ENCODE peak calls at places on chromosomes 11 and 22, in ten cellular contexts. L is heart right ventricle, T is esophagus muscularis mucosa, Z is brain microvascular endothelial cell, C is breast epithelium, K is GM23338, J is OCI-LY7, R is IMR-90, U is hepatocyte, D is bronchial epithelial cell. A is an unnamed sample. For H3K36me3, the result is how much of the 10 kb centered on the place peaks cover.

GRCh38 chr11:85827768-85828639 is 17.1 kb upstream of the SYTL2 start:
- DNase-seq in Z (peak), R (peak), T (no peak), D (peak), K (no peak), J (no peak), U (peak), L (no peak), C (no peak), A (no peak)

GRCh38 chr22:29265929-29266328 is 1.9 kb downstream of the RHBDD3 start:
- DNase-seq in R (no peak), C (no peak), J (no peak), L (no peak), K (no peak), T (no peak), Z (no peak), U (no peak), D (no peak), A (no peak)

GRCh38 chr11:115489466-115489865 is 14.7 kb downstream of the CADM1 start:
- DNase-seq in Z (no peak), D (no peak), L (no peak), J (no peak), R (no peak), C (no peak), K (no peak), U (no peak), T (no peak), A (no peak)

GRCh38 chr11:44244649-44245308 is 65.2 kb downstream of the ALX4 start:
- DNase-seq in R (peak), J (no peak), K (no peak), T (no peak), U (no peak), Z (peak), C (no peak), L (no peak), D (no peak), A (no peak)

GRCh38 chr11:122690801-122691649 is 35.5 kb downstream of the UBASH3B start:
- DNase-seq in J (peak), T (no peak), R (peak), C (no peak), D (no peak), Z (no peak), U (no peak), K (peak), L (peak), A (no peak)

GRCh38 chr11:73029408-73029807 is 112.7 kb downstream of the FCHSD2 start:
- DNase-seq in R (no peak), D (no peak), U (no peak), T (no peak), J (no peak), L (no peak), K (peak), C (no peak), Z (no peak), A (no peak)

GRCh38 chr22:42300286-42301071 is 30.0 kb upstream of the TCF20 start:
- DNase-seq in T (no peak), D (peak), L (no peak), Z (no peak), C (no peak), U (peak), R (no peak), K (no peak), J (peak), A (peak)

GRCh38 chr11:34271727-34272126 is 86.1 kb downstream of the ABTB2 start:
- DNase-seq in Z (no peak), D (no peak), R (no peak), K (no peak), J (no peak), U (no peak), T (no peak), L (no peak), C (no peak), A (no peak)

GRCh38 chr11:57491371-57492061 is 24.0 kb downstream of the SLC43A1 start:
- DNase-seq in J (peak), C (no peak), R (no peak), U (no peak), D (no peak), Z (peak), K (peak), L (no peak), T (no peak), A (peak)

GRCh38 chr22:43923191-43923590 is 414 bp upstream of the PNPLA3 start:
- DNase-seq in T (no peak), K (no peak), U (no peak), J (no peak), C (no peak), D (no peak), L (no peak), Z (no peak), R (no peak), A (no peak)

GRCh38 chr11:105975128-105975527 is 46.9 kb downstream of the MSANTD4 start:
- DNase-seq in L (no peak), J (no peak), Z (no peak), D (peak), R (peak), T (no peak), K (no peak), U (no peak), C (no peak), A (no peak)

GRCh38 chr11:12761029-12761428 is 86.8 kb downstream of the TEAD1 start:
- DNase-seq in R (peak), T (no peak), C (no peak), D (peak), J (no peak), U (no peak), L (no peak), Z (peak), K (no peak), A (no peak)

GRCh38 chr11:134742228-134742612 is 330.2 kb upstream of the B3GAT1 start:
- DNase-seq in D (no peak), J (no peak), T (no peak), K (no peak), Z (peak), C (no peak), R (peak), U (no peak), L (no peak), A (no peak)

GRCh38 chr11:81301426-81301825 is 1432.2 kb downstream of the FAM181B start:
- DNase-seq in R (no peak), C (no peak), D (no peak), L (no peak), T (no peak), U (peak), K (no peak), Z (no peak), J (no peak), A (no peak)

GRCh38 chr11:3170756-3171670 is 5.9 kb upstream of the OSBPL5 start:
- DNase-seq in J (no peak), R (no peak), L (no peak), Z (no peak), D (no peak), U (no peak), C (no peak), K (no peak), T (no peak), A (no peak)

GRCh38 chr11:115499241-115499799 is 4.9 kb downstream of the CADM1 start:
- DNase-seq in D (no peak), R (no peak), J (no peak), L (no peak), K (no peak), C (no peak), U (no peak), T (no peak), Z (no peak), A (no peak)

GRCh38 chr22:46439111-46439510 is 98.3 kb downstream of the CELSR1 start:
- DNase-seq in J (no peak), C (no peak), Z (no peak), L (no peak), U (no peak), T (no peak), D (no peak), K (no peak), R (no peak), A (no peak)

GRCh38 chr11:15327786-15328231 is 213.1 kb downstream of the INSC start:
- DNase-seq in C (peak), T (peak), U (peak), R (peak), Z (peak), L (peak), D (peak), J (peak), K (peak), A (peak)

GRCh38 chr11:46361283-46362145 is 14.3 kb downstream of the DGKZ start:
- DNase-seq in T (no peak), Z (peak), C (no peak), D (no peak), R (peak), J (peak), U (no peak), K (no peak), L (peak), A (no peak)

GRCh38 chr22:26172389-26172990 is 3.2 kb downstream of the SEZ6L start:
- DNase-seq in J (peak), D (peak), L (peak), Z (peak), T (no peak), R (peak), C (no peak), K (peak), U (peak), A (peak)

GRCh38 chr22:26169312-26170111 is at the start of gene SEZ6L:
- DNase-seq in D (no peak), C (no peak), J (no peak), T (no peak), Z (no peak), K (peak), L (peak), R (no peak), U (peak), A (no peak)

GRCh38 chr22:26170795-26171194 is 1.5 kb downstream of the SEZ6L start:
- DNase-seq in T (no peak), U (peak), D (no peak), Z (no peak), K (peak), C (no peak), L (peak), J (no peak), R (no peak), A (no peak)

GRCh38 chr22:26170112-26170492 is 840 bp downstream of the SEZ6L start:
- DNase-seq in U (no peak), T (no peak), J (no peak), Z (no peak), K (peak), R (no peak), L (no peak), C (no peak), D (no peak), A (no peak)

DNA sequence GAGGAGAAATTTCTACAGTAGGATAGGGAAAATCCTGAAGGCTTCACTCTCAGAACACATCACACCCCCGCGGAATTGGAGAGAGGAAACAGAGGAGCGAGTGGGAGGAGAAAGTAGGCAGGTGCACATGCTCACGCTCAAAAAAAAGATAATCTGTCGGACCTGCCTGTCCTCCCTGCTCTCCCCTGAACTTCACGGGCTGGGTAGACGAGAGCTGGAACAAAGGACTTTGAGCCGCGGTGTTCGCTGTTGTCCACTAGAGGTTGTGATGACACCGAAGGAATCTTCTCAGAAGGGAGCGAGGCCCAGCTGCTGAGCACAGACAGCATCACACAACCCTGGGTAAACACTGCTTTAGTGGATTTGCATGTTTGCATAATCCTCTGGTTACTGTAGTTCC is 5.0 kb downstream of the SEZ6L start:
- DNase-seq in T (no peak), J (no peak), R (no peak), C (no peak), Z (no peak), K (peak), U (peak), D (no peak), L (no peak), A (no peak)
- TF ChIP-seq CTCF in T (no peak), J (no peak), R (no peak), C (no peak), Z (peak), K (peak), U (peak), D (no peak), L (no peak), A (no peak)

GRCh38 chr11:64803846-64804345 is 882 bp upstream of the MAP4K2 start:
- DNase-seq in U (no peak), K (peak), R (no peak), L (no peak), J (no peak), T (no peak), Z (no peak), D (no peak), C (no peak), A (no peak)

GRCh38 chr11:64804346-64805210 is 1.6 kb upstream of the MAP4K2 start:
- DNase-seq in U (no peak), C (no peak), J (peak), R (no peak), T (no peak), L (no peak), D (no peak), K (peak), Z (no peak), A (no peak)

GRCh38 chr11:64802370-64803162 is 448 bp downstream of the MAP4K2 start:
- DNase-seq in J (peak), D (no peak), K (peak), T (no peak), Z (no peak), U (no peak), L (no peak), C (no peak), R (no peak), A (no peak)

GRCh38 chr11:64803163-64803845 is at the start of gene MAP4K2:
- DNase-seq in L (peak), R (peak), Z (peak), D (peak), U (peak), K (peak), C (peak), T (peak), J (peak), A (peak)

GRCh38 chr11:64805481-64805880 is 2.5 kb upstream of the MAP4K2 start:
- DNase-seq in Z (no peak), T (no peak), L (no peak), D (no peak), K (no peak), U (no peak), C (no peak), R (no peak), J (no peak), A (no peak)
- H3K36me3 ChIP-seq in Z (under half), T (under half), L (under half), D (under half), K (under half), U (under half), C (under half), R (under half), J (half or more), A (under half)

GRCh38 chr11:1224491-1225385 is 1.9 kb downstream of the MUC5B start:
- DNase-seq in T (no peak), K (peak), D (no peak), C (peak), U (no peak), J (no peak), R (no peak), Z (no peak), L (no peak), A (peak)

GRCh38 chr11:1227551-1228182 is 4.8 kb downstream of the MUC5B start:
- DNase-seq in U (no peak), C (no peak), D (no peak), R (no peak), J (no peak), Z (no peak), K (no peak), L (no peak), T (no peak), A (peak)

GRCh38 chr11:1226981-1227550 is 4.2 kb downstream of the MUC5B start:
- DNase-seq in K (peak), L (no peak), C (no peak), D (no peak), J (no peak), T (no peak), Z (no peak), R (peak), U (no peak), A (peak)

GRCh38 chr11:1225386-1226225 is 2.7 kb downstream of the MUC5B start:
- DNase-seq in Z (no peak), K (peak), T (no peak), L (no peak), R (no peak), D (no peak), U (no peak), C (no peak), J (no peak), A (peak)

DNA sequence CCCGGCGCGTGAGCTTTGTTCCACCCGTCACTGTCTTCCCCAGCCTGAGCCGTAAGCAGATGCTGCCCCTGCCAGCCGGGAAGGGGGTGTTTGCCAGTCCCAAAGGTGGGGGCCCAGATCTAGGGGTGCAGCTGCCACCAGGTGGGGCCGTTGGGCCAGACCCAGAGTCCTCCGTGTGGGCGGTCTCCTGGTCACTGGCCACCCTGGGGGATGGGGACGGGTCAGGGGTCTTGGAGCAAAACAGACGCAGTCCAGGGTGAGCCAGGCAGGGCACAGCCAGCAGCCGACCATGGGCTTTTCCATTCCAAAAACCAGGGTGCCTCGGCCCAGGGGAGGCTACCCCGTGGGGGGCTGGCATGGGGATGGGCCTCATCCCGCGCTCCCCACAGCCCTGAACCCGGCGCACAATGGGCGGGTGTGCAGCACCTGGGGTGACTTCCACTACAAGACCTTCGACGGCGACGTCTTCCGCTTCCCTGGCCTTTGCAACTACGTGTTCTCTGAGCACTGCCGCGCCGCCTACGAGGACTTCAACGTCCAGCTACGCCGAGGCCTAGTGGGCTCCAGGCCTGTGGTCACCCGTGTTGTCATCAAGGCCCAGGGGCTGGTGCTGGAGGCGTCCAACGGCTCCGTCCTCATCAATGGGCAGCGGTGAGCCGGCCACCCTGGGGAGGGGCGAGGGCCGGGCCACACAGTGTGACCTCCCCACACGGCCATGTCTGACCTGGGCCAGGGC is 3.5 kb downstream of the MUC5B start:
- DNase-seq in L (no peak), D (no peak), K (peak), C (peak), R (no peak), U (no peak), J (no peak), T (no peak), Z (no peak), A (peak)
- TF ChIP-seq CTCF in L (no peak), D (no peak), K (peak), C (no peak), R (no peak), U (no peak), J (peak), T (no peak), Z (no peak), A (no peak)

GRCh38 chr22:17865183-17866055 is 91.2 kb upstream of the BID start:
- DNase-seq in D (no peak), T (no peak), Z (no peak), U (no peak), C (no peak), L (no peak), J (no peak), R (no peak), K (no peak), A (no peak)

GRCh38 chr22:17867160-17867785 is 93.0 kb upstream of the BID start:
- DNase-seq in C (no peak), L (peak), K (no peak), D (no peak), R (no peak), U (no peak), Z (no peak), J (no peak), T (no peak), A (peak)

GRCh38 chr22:17864398-17865182 is 90.3 kb upstream of the BID start:
- DNase-seq in R (no peak), D (no peak), C (no peak), Z (no peak), U (no peak), T (no peak), L (no peak), K (no peak), J (no peak), A (peak)

GRCh38 chr22:17866127-17866526 is 91.9 kb upstream of the BID start:
- DNase-seq in T (no peak), Z (no peak), J (no peak), K (no peak), R (no peak), U (no peak), C (no peak), D (no peak), L (no peak), A (no peak)

DNA sequence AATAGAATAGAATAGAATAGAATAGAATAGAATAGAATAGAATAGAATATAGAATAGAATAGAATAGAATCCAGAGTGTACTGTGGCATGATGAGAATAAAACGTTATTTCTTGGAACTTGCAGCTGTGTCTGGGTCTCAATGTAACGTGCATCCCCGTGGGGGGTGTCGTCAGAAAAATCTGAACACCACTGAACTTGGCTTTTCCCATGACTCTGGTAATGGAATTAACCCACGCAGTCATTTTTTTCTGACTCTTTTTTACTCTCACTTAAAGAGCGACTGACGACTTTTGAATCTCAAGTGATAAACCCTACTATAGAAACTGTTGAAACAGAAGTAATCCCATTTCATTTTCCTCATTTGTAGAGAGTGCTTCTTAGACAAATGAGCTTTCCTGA is 92.4 kb upstream of the BID start:
- DNase-seq in C (no peak), Z (no peak), T (no peak), K (no peak), U (no peak), R (no peak), J (no peak), L (no peak), D (no peak), A (no peak)
- H3K36me3 ChIP-seq in C (under half), Z (under half), T (half or more), K (under half), U (under half), R (under half), J (half or more), L (under half), D (under half), A (under half)

GRCh38 chr11:77101043-77101537 is 1.6 kb upstream of the OMP start:
- DNase-seq in R (peak), J (peak), Z (no peak), K (peak), D (peak), C (no peak), L (no peak), U (no peak), T (no peak), A (no peak)
- TF ChIP-seq CTCF in R (peak), J (peak), Z (peak), K (peak), D (peak), C (no peak), L (peak), U (peak), T (no peak), A (no peak)

GRCh38 chr22:37176464-37177061 is 11.5 kb downstream of the C1QTNF6 start:
- DNase-seq in K (no peak), J (no peak), R (peak), U (peak), Z (peak), L (peak), T (no peak), D (no peak), C (peak), A (peak)
- H3K36me3 ChIP-seq in K (under half), J (under half), R (under half), U (under half), Z (under half), L (under half), T (under half), D (under half), C (under half), A (under half)

GRCh38 chr11:62269654-62270278 is at the start of gene SCGB2A2:
- DNase-seq in T (no peak), C (peak), R (no peak), L (no peak), D (peak), Z (no peak), K (peak), U (no peak), J (no peak), A (no peak)
- TF ChIP-seq CTCF in T (no peak), C (peak), R (no peak), L (peak), D (peak), Z (peak), K (peak), U (no peak), J (peak), A (no peak)

GRCh38 chr11:117159892-117160291 is 15.8 kb downstream of the PAFAH1B2 start:
- DNase-seq in D (no peak), K (no peak), R (no peak), C (no peak), J (no peak), T (no peak), U (no peak), L (no peak), Z (no peak), A (no peak)

GRCh38 chr11:117157507-117157906 is 13.4 kb downstream of the PAFAH1B2 start:
- DNase-seq in Z (no peak), K (no peak), U (no peak), T (no peak), D (no peak), J (no peak), R (no peak), C (no peak), L (no peak), A (no peak)

GRCh38 chr11:117152066-117152465 is 8.0 kb downstream of the PAFAH1B2 start:
- DNase-seq in K (no peak), Z (no peak), L (no peak), R (no peak), U (no peak), T (no peak), D (no peak), C (no peak), J (no peak), A (no peak)

GRCh38 chr11:117154468-117154867 is 10.4 kb downstream of the PAFAH1B2 start:
- DNase-seq in C (no peak), U (no peak), J (no peak), T (no peak), Z (no peak), R (no peak), K (no peak), L (no peak), D (no peak), A (no peak)
- H3K36me3 ChIP-seq in C (under half), U (under half), J (half or more), T (under half), Z (under half), R (under half), K (under half), L (under half), D (under half), A (under half)

A was measured in mucosa of descending colon.